ENCODE peak calls at places on chromosomes 7 and 10, in ten cellular contexts. One of them, this sample, is unnamed.

GRCh38 chr10:17428616-17429097 is 25.7 kb downstream of the ST8SIA6 start:
- DNase-seq in HepG2: no peak
- DNase-seq in ovary: no peak
- DNase-seq in body of pancreas: no peak
- DNase-seq in sigmoid colon: no peak
- DNase-seq in adrenal gland: no peak
- DNase-seq in heart left ventricle: no peak
- DNase-seq in right lobe of liver: no peak
- DNase-seq in A549: no peak
- DNase-seq in IMR-90: no peak
- DNase-seq in this sample: peak

GRCh38 chr10:111479966-111480365 is 403.1 kb downstream of the ADRA2A start:
- DNase-seq in sigmoid colon: no peak
- DNase-seq in A549: no peak
- DNase-seq in ovary: no peak
- DNase-seq in right lobe of liver: no peak
- DNase-seq in IMR-90: no peak
- DNase-seq in adrenal gland: no peak
- DNase-seq in HepG2: no peak
- DNase-seq in heart left ventricle: no peak
- DNase-seq in body of pancreas: no peak
- DNase-seq in this sample: no peak

GRCh38 chr7:46432666-46433065 is 511.6 kb upstream of the IGFBP3 start:
- DNase-seq in ovary: no peak
- DNase-seq in A549: peak
- DNase-seq in body of pancreas: no peak
- DNase-seq in IMR-90: peak
- DNase-seq in right lobe of liver: no peak
- DNase-seq in heart left ventricle: no peak
- DNase-seq in adrenal gland: no peak
- DNase-seq in sigmoid colon: no peak
- DNase-seq in HepG2: no peak
- DNase-seq in this sample: no peak

GRCh38 chr7:50412958-50413357 is 37.2 kb downstream of the FIGNL1 start:
- DNase-seq in HepG2: no peak
- DNase-seq in A549: no peak
- DNase-seq in right lobe of liver: no peak
- DNase-seq in ovary: no peak
- DNase-seq in heart left ventricle: no peak
- DNase-seq in adrenal gland: no peak
- DNase-seq in IMR-90: no peak
- DNase-seq in sigmoid colon: no peak
- DNase-seq in body of pancreas: no peak
- DNase-seq in this sample: no peak

GRCh38 chr7:151663382-151664100 is 143.8 kb upstream of the RHEB start:
- DNase-seq in HepG2: no peak
- DNase-seq in adrenal gland: no peak
- DNase-seq in IMR-90: no peak
- DNase-seq in A549: no peak
- DNase-seq in right lobe of liver: no peak
- DNase-seq in ovary: no peak
- DNase-seq in sigmoid colon: no peak
- DNase-seq in heart left ventricle: no peak
- DNase-seq in body of pancreas: no peak
- DNase-seq in this sample: no peak

GRCh38 chr10:78333362-78334143 is 299.9 kb downstream of the RPS24 start:
- DNase-seq in IMR-90: no peak
- DNase-seq in sigmoid colon: no peak
- DNase-seq in body of pancreas: peak
- DNase-seq in HepG2: no peak
- DNase-seq in ovary: no peak
- DNase-seq in A549: no peak
- DNase-seq in heart left ventricle: no peak
- DNase-seq in right lobe of liver: no peak
- DNase-seq in adrenal gland: no peak
- DNase-seq in this sample: no peak

GRCh38 chr7:140674899-140675701 is 2.4 kb downstream of the ADCK2 start:
- DNase-seq in right lobe of liver: no peak
- DNase-seq in IMR-90: peak
- DNase-seq in A549: peak
- DNase-seq in ovary: no peak
- DNase-seq in HepG2: peak
- DNase-seq in adrenal gland: peak
- DNase-seq in sigmoid colon: peak
- DNase-seq in heart left ventricle: no peak
- DNase-seq in body of pancreas: no peak
- DNase-seq in this sample: peak

GRCh38 chr7:90720970-90721768 is 125.0 kb downstream of the CDK14 start:
- DNase-seq in body of pancreas: peak
- DNase-seq in HepG2: peak
- DNase-seq in heart left ventricle: no peak
- DNase-seq in A549: no peak
- DNase-seq in ovary: peak
- DNase-seq in right lobe of liver: peak
- DNase-seq in sigmoid colon: peak
- DNase-seq in IMR-90: peak
- DNase-seq in adrenal gland: no peak
- DNase-seq in this sample: no peak

GRCh38 chr7:135510603-135511183 is 791 bp upstream of the CNOT4 start:
- DNase-seq in HepG2: peak
- DNase-seq in body of pancreas: no peak
- DNase-seq in right lobe of liver: no peak
- DNase-seq in adrenal gland: no peak
- DNase-seq in sigmoid colon: no peak
- DNase-seq in A549: peak
- DNase-seq in IMR-90: peak
- DNase-seq in ovary: no peak
- DNase-seq in heart left ventricle: no peak
- DNase-seq in this sample: peak

GRCh38 chr7:69412331-69413146 is 185.7 kb upstream of the AUTS2 start:
- DNase-seq in right lobe of liver: no peak
- DNase-seq in heart left ventricle: peak
- DNase-seq in IMR-90: no peak
- DNase-seq in A549: peak
- DNase-seq in sigmoid colon: no peak
- DNase-seq in adrenal gland: peak
- DNase-seq in ovary: no peak
- DNase-seq in body of pancreas: no peak
- DNase-seq in HepG2: peak
- DNase-seq in this sample: peak

GRCh38 chr7:106313456-106313891 is 28.7 kb upstream of the NAMPT start:
- DNase-seq in heart left ventricle: no peak
- DNase-seq in A549: no peak
- DNase-seq in adrenal gland: no peak
- DNase-seq in sigmoid colon: no peak
- DNase-seq in HepG2: no peak
- DNase-seq in ovary: no peak
- DNase-seq in body of pancreas: no peak
- DNase-seq in IMR-90: peak
- DNase-seq in right lobe of liver: no peak
- DNase-seq in this sample: no peak

GRCh38 chr7:41319601-41320000 is 383.3 kb downstream of the INHBA start:
- DNase-seq in sigmoid colon: no peak
- DNase-seq in adrenal gland: no peak
- DNase-seq in body of pancreas: no peak
- DNase-seq in ovary: no peak
- DNase-seq in right lobe of liver: no peak
- DNase-seq in A549: no peak
- DNase-seq in heart left ventricle: no peak
- DNase-seq in HepG2: no peak
- DNase-seq in IMR-90: no peak
- DNase-seq in this sample: no peak

GRCh38 chr7:41326616-41327015 is 376.3 kb downstream of the INHBA start:
- DNase-seq in IMR-90: no peak
- DNase-seq in adrenal gland: no peak
- DNase-seq in sigmoid colon: no peak
- DNase-seq in HepG2: no peak
- DNase-seq in A549: no peak
- DNase-seq in body of pancreas: no peak
- DNase-seq in ovary: no peak
- DNase-seq in right lobe of liver: no peak
- DNase-seq in heart left ventricle: no peak
- DNase-seq in this sample: no peak

GRCh38 chr7:41328544-41328943 is 374.3 kb downstream of the INHBA start:
- DNase-seq in heart left ventricle: no peak
- DNase-seq in ovary: no peak
- DNase-seq in right lobe of liver: no peak
- DNase-seq in A549: no peak
- DNase-seq in IMR-90: peak
- DNase-seq in HepG2: no peak
- DNase-seq in body of pancreas: no peak
- DNase-seq in sigmoid colon: no peak
- DNase-seq in adrenal gland: no peak
- DNase-seq in this sample: no peak

GRCh38 chr7:41328131-41328530 is 374.8 kb downstream of the INHBA start:
- DNase-seq in adrenal gland: no peak
- DNase-seq in sigmoid colon: no peak
- DNase-seq in heart left ventricle: no peak
- DNase-seq in right lobe of liver: no peak
- DNase-seq in A549: no peak
- DNase-seq in IMR-90: no peak
- DNase-seq in body of pancreas: no peak
- DNase-seq in ovary: no peak
- DNase-seq in HepG2: no peak
- DNase-seq in this sample: no peak

GRCh38 chr7:41323811-41324210 is 379.1 kb downstream of the INHBA start:
- DNase-seq in HepG2: no peak
- DNase-seq in adrenal gland: no peak
- DNase-seq in ovary: no peak
- DNase-seq in A549: no peak
- DNase-seq in IMR-90: no peak
- DNase-seq in sigmoid colon: no peak
- DNase-seq in heart left ventricle: no peak
- DNase-seq in right lobe of liver: no peak
- DNase-seq in body of pancreas: no peak
- DNase-seq in this sample: no peak
- TF ChIP-seq POLR2A in HepG2: no peak
- TF ChIP-seq POLR2A in adrenal gland: no peak
- TF ChIP-seq POLR2A in ovary: no peak
- TF ChIP-seq POLR2A in A549: no peak
- TF ChIP-seq POLR2A in IMR-90: no peak
- TF ChIP-seq POLR2A in sigmoid colon: no peak
- TF ChIP-seq POLR2A in heart left ventricle: no peak
- TF ChIP-seq POLR2A in right lobe of liver: no peak
- TF ChIP-seq POLR2A in body of pancreas: no peak
- TF ChIP-seq POLR2A in this sample: no peak

DNA sequence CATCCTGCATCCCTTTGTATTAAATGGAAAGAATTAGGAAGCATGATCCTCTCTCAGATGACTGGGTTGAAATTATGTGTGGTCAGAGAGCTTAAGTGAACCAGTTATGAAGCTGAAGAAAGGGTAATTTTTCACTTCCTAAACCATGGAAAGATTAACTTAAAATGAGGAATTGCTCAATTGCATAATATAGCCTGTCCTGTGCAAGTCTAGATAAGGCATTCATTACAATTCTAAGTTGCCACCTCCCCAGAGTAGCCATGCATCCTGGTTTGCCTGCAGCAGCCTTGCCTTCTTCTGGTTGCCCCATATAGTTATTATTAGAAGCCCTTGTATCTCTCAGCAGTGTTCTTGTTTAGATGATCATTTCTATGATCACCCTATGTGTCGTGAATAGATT is 45.3 kb downstream of the STARD3NL start:
- DNase-seq in heart left ventricle: no peak
- DNase-seq in right lobe of liver: no peak
- DNase-seq in IMR-90: no peak
- DNase-seq in HepG2: no peak
- DNase-seq in A549: no peak
- DNase-seq in sigmoid colon: no peak
- DNase-seq in body of pancreas: no peak
- DNase-seq in ovary: no peak
- DNase-seq in adrenal gland: no peak
- DNase-seq in this sample: no peak
- TF ChIP-seq POLR2A in heart left ventricle: no peak
- TF ChIP-seq POLR2A in right lobe of liver: no peak
- TF ChIP-seq POLR2A in IMR-90: no peak
- TF ChIP-seq POLR2A in HepG2: no peak
- TF ChIP-seq POLR2A in A549: no peak
- TF ChIP-seq POLR2A in sigmoid colon: no peak
- TF ChIP-seq POLR2A in body of pancreas: no peak
- TF ChIP-seq POLR2A in ovary: no peak
- TF ChIP-seq POLR2A in adrenal gland: no peak
- TF ChIP-seq POLR2A in this sample: no peak

GRCh38 chr10:100009283-100009792 is 409 bp downstream of the DNMBP start:
- DNase-seq in body of pancreas: peak
- DNase-seq in adrenal gland: peak
- DNase-seq in heart left ventricle: no peak
- DNase-seq in HepG2: peak
- DNase-seq in ovary: no peak
- DNase-seq in right lobe of liver: peak
- DNase-seq in A549: peak
- DNase-seq in sigmoid colon: peak
- DNase-seq in IMR-90: no peak
- DNase-seq in this sample: peak

GRCh38 chr10:100008708-100009282 is 952 bp downstream of the DNMBP start:
- DNase-seq in body of pancreas: no peak
- DNase-seq in right lobe of liver: no peak
- DNase-seq in A549: no peak
- DNase-seq in adrenal gland: no peak
- DNase-seq in ovary: no peak
- DNase-seq in heart left ventricle: no peak
- DNase-seq in sigmoid colon: peak
- DNase-seq in HepG2: no peak
- DNase-seq in IMR-90: no peak
- DNase-seq in this sample: no peak

GRCh38 chr10:100007239-100008141 is 2.3 kb downstream of the DNMBP start:
- DNase-seq in IMR-90: no peak
- DNase-seq in right lobe of liver: no peak
- DNase-seq in A549: no peak
- DNase-seq in HepG2: no peak
- DNase-seq in body of pancreas: no peak
- DNase-seq in heart left ventricle: no peak
- DNase-seq in adrenal gland: no peak
- DNase-seq in ovary: no peak
- DNase-seq in sigmoid colon: peak
- DNase-seq in this sample: no peak

GRCh38 chr10:100008142-100008522 is 1.6 kb downstream of the DNMBP start:
- DNase-seq in A549: no peak
- DNase-seq in ovary: no peak
- DNase-seq in right lobe of liver: no peak
- DNase-seq in adrenal gland: peak
- DNase-seq in HepG2: no peak
- DNase-seq in heart left ventricle: no peak
- DNase-seq in IMR-90: peak
- DNase-seq in sigmoid colon: peak
- DNase-seq in body of pancreas: no peak
- DNase-seq in this sample: peak

GRCh38 chr10:100009793-100010676 is at the start of gene DNMBP:
- DNase-seq in IMR-90: peak
- DNase-seq in HepG2: peak
- DNase-seq in sigmoid colon: peak
- DNase-seq in right lobe of liver: peak
- DNase-seq in heart left ventricle: peak
- DNase-seq in ovary: peak
- DNase-seq in body of pancreas: peak
- DNase-seq in adrenal gland: peak
- DNase-seq in A549: peak
- DNase-seq in this sample: peak
- TF ChIP-seq POLR2A in IMR-90: peak
- TF ChIP-seq POLR2A in HepG2: no peak
- TF ChIP-seq POLR2A in sigmoid colon: no peak
- TF ChIP-seq POLR2A in right lobe of liver: peak
- TF ChIP-seq POLR2A in heart left ventricle: no peak
- TF ChIP-seq POLR2A in ovary: peak
- TF ChIP-seq POLR2A in body of pancreas: peak
- TF ChIP-seq POLR2A in adrenal gland: peak
- TF ChIP-seq POLR2A in A549: peak
- TF ChIP-seq POLR2A in this sample: no peak

GRCh38 chr7:43649755-43650274 is 66.9 kb downstream of the STK17A start:
- DNase-seq in right lobe of liver: no peak
- DNase-seq in sigmoid colon: no peak
- DNase-seq in body of pancreas: no peak
- DNase-seq in A549: no peak
- DNase-seq in IMR-90: peak
- DNase-seq in ovary: no peak
- DNase-seq in heart left ventricle: no peak
- DNase-seq in adrenal gland: no peak
- DNase-seq in HepG2: no peak
- DNase-seq in this sample: no peak
- TF ChIP-seq POLR2A in right lobe of liver: no peak
- TF ChIP-seq POLR2A in sigmoid colon: no peak
- TF ChIP-seq POLR2A in body of pancreas: no peak
- TF ChIP-seq POLR2A in A549: no peak
- TF ChIP-seq POLR2A in IMR-90: no peak
- TF ChIP-seq POLR2A in ovary: no peak
- TF ChIP-seq POLR2A in heart left ventricle: no peak
- TF ChIP-seq POLR2A in adrenal gland: no peak
- TF ChIP-seq POLR2A in HepG2: no peak
- TF ChIP-seq POLR2A in this sample: no peak